ENCODE peak calls at places on chromosome 14, in eight cellular contexts. P is NCI-H524; J is HT-29; T is tibial artery; D is body of pancreas; X is activated naive CD4-positive, alpha-beta T cell treated with Interleukin-2 at 50 U/mL for 16 hours; R is aorta; Y is OCI-LY7. Z is an unnamed sample.

GRCh38 chr14:66758031-66758613 is 250.2 kb downstream of the GPHN start:
- DNase-seq in X (no peak), Y (no peak), P (no peak), J (no peak), T (no peak), D (no peak), R (no peak), Z (peak)

GRCh38 chr14:104973215-104974145 is 4.7 kb downstream of the AHNAK2 start:
- DNase-seq in D (peak), Y (no peak), X (no peak), J (peak), R (peak), P (no peak), T (peak), Z (no peak)

GRCh38 chr14:69013943-69014782 is 35.1 kb upstream of the ACTN1 start:
- DNase-seq in Y (no peak), X (no peak), J (peak), R (no peak), T (no peak), D (peak), P (peak), Z (peak)

GRCh38 chr14:67491741-67492504 is 3.4 kb upstream of the TMEM229B start:
- DNase-seq in P (peak), D (peak), R (no peak), Y (no peak), J (no peak), T (no peak), X (no peak), Z (no peak)

GRCh38 chr14:69303086-69303485 is 43.1 kb downstream of the GALNT16 start:
- DNase-seq in R (peak), T (peak), P (no peak), Y (no peak), X (no peak), D (no peak), J (no peak), Z (peak)

GRCh38 chr14:103284574-103285467 is 49.2 kb upstream of the EIF5 start:
- DNase-seq in J (no peak), P (no peak), D (no peak), X (no peak), Y (no peak), T (no peak), R (no peak), Z (peak)

GRCh38 chr14:54776361-54777001 is 126.1 kb downstream of the GCH1 start:
- DNase-seq in D (no peak), R (peak), T (peak), J (no peak), P (no peak), Y (no peak), X (peak), Z (no peak)

GRCh38 chr14:60723218-60724079 is 702 bp downstream of the SIX4 start:
- DNase-seq in D (peak), R (peak), P (peak), T (peak), X (peak), J (peak), Y (peak), Z (no peak)

GRCh38 chr14:103514596-103515421 is 7.8 kb downstream of the CKB start:
- DNase-seq in D (no peak), R (peak), J (no peak), T (peak), X (no peak), Y (no peak), P (no peak), Z (peak)

GRCh38 chr14:78633747-78634146 is 463.6 kb downstream of the NRXN3 start:
- DNase-seq in Y (no peak), J (no peak), R (no peak), D (no peak), X (no peak), P (peak), T (no peak), Z (no peak)

GRCh38 chr14:55706341-55706684 is 126.3 kb downstream of the KTN1 start:
- DNase-seq in Y (no peak), D (no peak), T (no peak), P (no peak), X (no peak), R (no peak), J (no peak), Z (no peak)

GRCh38 chr14:87992349-87992719 is 648 bp downstream of the GALC start:
- DNase-seq in P (peak), R (no peak), X (no peak), J (no peak), Y (no peak), D (no peak), T (peak), Z (no peak)

GRCh38 chr14:36981832-36982528 is 190.4 kb downstream of the SLC25A21 start:
- DNase-seq in J (no peak), R (no peak), P (no peak), D (no peak), X (no peak), Y (no peak), T (no peak), Z (no peak)

GRCh38 chr14:66965831-66966230 is 223.4 kb upstream of the GARIN2 start:
- DNase-seq in X (no peak), P (no peak), R (no peak), T (no peak), J (no peak), Y (no peak), D (no peak), Z (no peak)

GRCh38 chr14:89206426-89206825 is 210.6 kb downstream of the FOXN3 start:
- DNase-seq in D (no peak), P (no peak), R (no peak), J (no peak), Y (no peak), T (no peak), X (no peak), Z (no peak)

GRCh38 chr14:53842938-53843337 is 113.7 kb downstream of the BMP4 start:
- DNase-seq in R (no peak), X (no peak), Y (no peak), P (no peak), J (no peak), T (no peak), D (peak), Z (peak)

GRCh38 chr14:50778757-50779483 is 52.0 kb downstream of the NIN start:
- DNase-seq in R (no peak), T (no peak), J (no peak), X (no peak), Y (no peak), D (no peak), P (no peak), Z (no peak)

GRCh38 chr14:24915403-24915921 is 134.5 kb downstream of the STXBP6 start:
- DNase-seq in P (no peak), Y (no peak), D (no peak), T (no peak), J (no peak), X (no peak), R (no peak), Z (no peak)